ENCODE peak calls at places on chromosomes 2 and 18, in five cellular contexts. One of them, this sample, is unnamed.

GRCh38 chr2:239188536-239188935 is 212.3 kb downstream of the HDAC4 start:
- DNase-seq in neuronal stem cell: no peak
- DNase-seq in mesendoderm: no peak
- DNase-seq in IMR-90: no peak
- DNase-seq in endothelial cell of umbilical vein: no peak
- DNase-seq in this sample: no peak

GRCh38 chr2:109284816-109285215 is 155.8 kb downstream of the SH3RF3 start:
- DNase-seq in neuronal stem cell: no peak
- DNase-seq in mesendoderm: no peak
- DNase-seq in IMR-90: peak
- DNase-seq in endothelial cell of umbilical vein: peak
- DNase-seq in this sample: peak

GRCh38 chr2:169361706-169362345 is 508 bp downstream of the LRP2 start:
- DNase-seq in neuronal stem cell: peak
- DNase-seq in mesendoderm: peak
- DNase-seq in IMR-90: no peak
- DNase-seq in endothelial cell of umbilical vein: peak
- DNase-seq in this sample: peak

GRCh38 chr2:217223222-217223930 is 363.5 kb upstream of the TNP1 start:
- DNase-seq in neuronal stem cell: no peak
- DNase-seq in mesendoderm: no peak
- DNase-seq in IMR-90: peak
- DNase-seq in endothelial cell of umbilical vein: peak
- DNase-seq in this sample: peak

GRCh38 chr2:12672711-12673315 is 43.9 kb upstream of the TRIB2 start:
- DNase-seq in neuronal stem cell: no peak
- DNase-seq in mesendoderm: no peak
- DNase-seq in IMR-90: no peak
- DNase-seq in endothelial cell of umbilical vein: peak
- DNase-seq in this sample: no peak

GRCh38 chr2:156933580-156934225 is 323.8 kb upstream of the GALNT5 start:
- DNase-seq in neuronal stem cell: no peak
- DNase-seq in mesendoderm: no peak
- DNase-seq in IMR-90: no peak
- DNase-seq in endothelial cell of umbilical vein: no peak
- DNase-seq in this sample: no peak

GRCh38 chr2:204545861-204546773 is 842 bp downstream of the PARD3B start:
- DNase-seq in neuronal stem cell: no peak
- DNase-seq in mesendoderm: peak
- DNase-seq in IMR-90: no peak
- DNase-seq in endothelial cell of umbilical vein: peak
- DNase-seq in this sample: peak

GRCh38 chr2:85309699-85310321 is 18.0 kb downstream of the TGOLN2 start:
- DNase-seq in neuronal stem cell: no peak
- DNase-seq in mesendoderm: peak
- DNase-seq in IMR-90: no peak
- DNase-seq in endothelial cell of umbilical vein: no peak
- DNase-seq in this sample: no peak

GRCh38 chr2:69424410-69424809 is 12.8 kb downstream of the NFU1 start:
- DNase-seq in neuronal stem cell: no peak
- DNase-seq in mesendoderm: no peak
- DNase-seq in IMR-90: no peak
- DNase-seq in endothelial cell of umbilical vein: no peak
- DNase-seq in this sample: no peak

GRCh38 chr18:69215151-69215550 is 185.5 kb upstream of the DOK6 start:
- DNase-seq in neuronal stem cell: no peak
- DNase-seq in mesendoderm: no peak
- DNase-seq in IMR-90: no peak
- DNase-seq in endothelial cell of umbilical vein: no peak
- DNase-seq in this sample: no peak

GRCh38 chr2:53520630-53520940 is 247.0 kb upstream of the CHAC2 start:
- DNase-seq in neuronal stem cell: peak
- DNase-seq in mesendoderm: peak
- DNase-seq in IMR-90: no peak
- DNase-seq in endothelial cell of umbilical vein: no peak
- DNase-seq in this sample: no peak

GRCh38 chr2:69200107-69200520 is 186.9 kb downstream of the GFPT1 start:
- DNase-seq in neuronal stem cell: no peak
- DNase-seq in mesendoderm: no peak
- DNase-seq in IMR-90: peak
- DNase-seq in endothelial cell of umbilical vein: no peak
- DNase-seq in this sample: peak

GRCh38 chr2:231707625-231708049 is 688 bp upstream of the PTMA start:
- DNase-seq in neuronal stem cell: no peak
- DNase-seq in mesendoderm: peak
- DNase-seq in IMR-90: no peak
- DNase-seq in endothelial cell of umbilical vein: peak
- DNase-seq in this sample: peak

GRCh38 chr2:64784168-64785061 is 130.7 kb upstream of the SERTAD2 start:
- DNase-seq in neuronal stem cell: no peak
- DNase-seq in mesendoderm: no peak
- DNase-seq in IMR-90: no peak
- DNase-seq in endothelial cell of umbilical vein: no peak
- DNase-seq in this sample: no peak

GRCh38 chr2:25041928-25042320 is at the start of gene EFR3B:
- DNase-seq in neuronal stem cell: peak
- DNase-seq in mesendoderm: peak
- DNase-seq in IMR-90: peak
- DNase-seq in endothelial cell of umbilical vein: peak
- DNase-seq in this sample: peak

GRCh38 chr2:168482245-168482644 is 26.2 kb downstream of the CERS6 start:
- DNase-seq in neuronal stem cell: no peak
- DNase-seq in mesendoderm: no peak
- DNase-seq in IMR-90: no peak
- DNase-seq in endothelial cell of umbilical vein: no peak
- DNase-seq in this sample: no peak

GRCh38 chr18:36315736-36316135 is 18.2 kb downstream of the FHOD3 start:
- DNase-seq in neuronal stem cell: no peak
- DNase-seq in mesendoderm: no peak
- DNase-seq in IMR-90: peak
- DNase-seq in endothelial cell of umbilical vein: no peak
- DNase-seq in this sample: peak

GRCh38 chr18:2442726-2443275 is 128.5 kb downstream of the METTL4 start:
- DNase-seq in neuronal stem cell: no peak
- DNase-seq in mesendoderm: no peak
- DNase-seq in IMR-90: peak
- DNase-seq in endothelial cell of umbilical vein: no peak
- DNase-seq in this sample: peak

GRCh38 chr2:118169359-118170005 is 81.2 kb downstream of the INSIG2 start:
- DNase-seq in neuronal stem cell: no peak
- DNase-seq in mesendoderm: peak
- DNase-seq in IMR-90: no peak
- DNase-seq in endothelial cell of umbilical vein: no peak
- DNase-seq in this sample: no peak

GRCh38 chr2:187117483-187117882 is 268.5 kb upstream of the ZSWIM2 start:
- DNase-seq in neuronal stem cell: peak
- DNase-seq in mesendoderm: peak
- DNase-seq in IMR-90: no peak
- DNase-seq in endothelial cell of umbilical vein: no peak
- DNase-seq in this sample: peak

GRCh38 chr2:72129676-72130340 is 17.9 kb downstream of the CYP26B1 start:
- DNase-seq in neuronal stem cell: no peak
- DNase-seq in mesendoderm: no peak
- DNase-seq in IMR-90: no peak
- DNase-seq in endothelial cell of umbilical vein: no peak
- DNase-seq in this sample: no peak

GRCh38 chr2:96142217-96143113 is 2.8 kb downstream of the DUSP2 start:
- DNase-seq in neuronal stem cell: no peak
- DNase-seq in mesendoderm: no peak
- DNase-seq in IMR-90: no peak
- DNase-seq in endothelial cell of umbilical vein: no peak
- DNase-seq in this sample: no peak

GRCh38 chr18:50193796-50194622 is 938 bp downstream of the MYO5B start:
- DNase-seq in neuronal stem cell: peak
- DNase-seq in mesendoderm: peak
- DNase-seq in IMR-90: no peak
- DNase-seq in endothelial cell of umbilical vein: no peak
- DNase-seq in this sample: no peak

GRCh38 chr2:127641133-127641532 is 4.8 kb upstream of the GPR17 start:
- DNase-seq in neuronal stem cell: no peak
- DNase-seq in mesendoderm: no peak
- DNase-seq in IMR-90: no peak
- DNase-seq in endothelial cell of umbilical vein: no peak
- DNase-seq in this sample: no peak

DNA sequence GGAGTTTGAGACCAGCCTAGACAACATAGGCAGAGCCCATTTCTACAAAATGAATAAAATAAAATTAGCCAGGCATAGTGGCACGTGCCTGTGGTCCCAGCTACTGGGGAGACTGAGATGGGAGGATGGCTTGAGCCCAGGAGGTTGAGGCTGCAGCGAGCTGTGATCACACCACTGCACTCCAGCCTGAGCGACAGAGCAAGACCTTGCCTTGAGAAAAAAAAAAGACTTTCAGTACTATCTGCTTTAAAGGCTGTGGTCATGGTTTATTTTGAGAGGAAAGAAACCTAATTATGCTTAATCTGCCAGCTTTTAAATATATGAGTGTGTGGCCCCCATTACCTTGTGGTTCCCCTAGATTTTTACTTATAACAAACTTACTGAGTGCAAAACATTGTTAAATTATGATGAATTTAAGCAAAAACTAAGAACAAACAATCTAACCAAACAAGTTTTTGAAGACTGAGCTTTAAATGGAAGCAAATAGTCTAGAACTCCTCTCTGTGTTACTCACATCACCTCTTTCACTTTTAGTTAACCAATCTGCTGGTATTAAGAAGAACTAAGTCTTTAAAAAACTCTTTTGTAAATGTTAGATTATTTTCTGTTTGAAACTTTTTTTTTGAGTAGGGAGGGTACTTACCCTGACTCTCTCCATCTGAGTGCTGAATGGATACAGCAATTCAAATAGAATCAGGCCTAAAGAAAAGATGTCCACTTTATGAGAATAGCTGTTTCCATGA is 65.4 kb downstream of the EIF2AK3 start:
- DNase-seq in neuronal stem cell: no peak
- DNase-seq in mesendoderm: no peak
- DNase-seq in IMR-90: no peak
- DNase-seq in endothelial cell of umbilical vein: no peak
- DNase-seq in this sample: no peak
- H3K9ac ChIP-seq in neuronal stem cell: no peak
- H3K9ac ChIP-seq in mesendoderm: no peak
- H3K9ac ChIP-seq in IMR-90: no peak
- H3K9ac ChIP-seq in endothelial cell of umbilical vein: no peak
- H3K9ac ChIP-seq in this sample: no peak

GRCh38 chr2:98457045-98457696 is 12.5 kb downstream of the INPP4A start:
- DNase-seq in neuronal stem cell: no peak
- DNase-seq in mesendoderm: no peak
- DNase-seq in IMR-90: peak
- DNase-seq in endothelial cell of umbilical vein: peak
- DNase-seq in this sample: peak

GRCh38 chr2:98460573-98461560 is 16.2 kb downstream of the INPP4A start:
- DNase-seq in neuronal stem cell: no peak
- DNase-seq in mesendoderm: no peak
- DNase-seq in IMR-90: no peak
- DNase-seq in endothelial cell of umbilical vein: no peak
- DNase-seq in this sample: no peak

GRCh38 chr2:98458667-98459380 is 14.2 kb downstream of the INPP4A start:
- DNase-seq in neuronal stem cell: no peak
- DNase-seq in mesendoderm: no peak
- DNase-seq in IMR-90: no peak
- DNase-seq in endothelial cell of umbilical vein: no peak
- DNase-seq in this sample: no peak

GRCh38 chr2:98459776-98460175 is 15.1 kb downstream of the INPP4A start:
- DNase-seq in neuronal stem cell: no peak
- DNase-seq in mesendoderm: no peak
- DNase-seq in IMR-90: peak
- DNase-seq in endothelial cell of umbilical vein: no peak
- DNase-seq in this sample: no peak

GRCh38 chr2:98458207-98458606 is 13.5 kb downstream of the INPP4A start:
- DNase-seq in neuronal stem cell: no peak
- DNase-seq in mesendoderm: no peak
- DNase-seq in IMR-90: peak
- DNase-seq in endothelial cell of umbilical vein: peak
- DNase-seq in this sample: no peak
- H3K9ac ChIP-seq in neuronal stem cell: no peak
- H3K9ac ChIP-seq in mesendoderm: no peak
- H3K9ac ChIP-seq in IMR-90: no peak
- H3K9ac ChIP-seq in endothelial cell of umbilical vein: no peak
- H3K9ac ChIP-seq in this sample: no peak

DNA sequence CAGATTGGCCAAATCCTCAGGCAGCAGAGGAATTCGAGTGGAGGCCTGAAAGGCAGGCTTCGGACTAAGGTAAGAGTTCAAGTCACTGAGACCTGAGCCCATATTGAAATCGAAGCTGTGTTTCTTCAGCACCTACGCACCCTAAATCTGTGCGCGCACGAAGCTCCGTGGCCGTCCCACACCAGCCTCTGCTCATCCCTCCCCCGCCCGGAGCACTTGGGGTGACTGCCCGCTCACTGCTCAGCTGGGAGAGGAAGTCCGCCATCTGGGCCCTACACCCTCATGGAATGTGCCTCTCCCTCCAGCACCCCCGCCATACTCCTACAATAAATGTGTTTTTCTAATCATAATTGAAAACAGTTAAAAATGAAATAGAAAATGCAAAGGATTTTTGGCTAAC is 734.5 kb downstream of the GALR1 start:
- DNase-seq in neuronal stem cell: no peak
- DNase-seq in mesendoderm: no peak
- DNase-seq in IMR-90: no peak
- DNase-seq in endothelial cell of umbilical vein: no peak
- DNase-seq in this sample: no peak
- H3K9ac ChIP-seq in neuronal stem cell: no peak
- H3K9ac ChIP-seq in mesendoderm: no peak
- H3K9ac ChIP-seq in IMR-90: no peak
- H3K9ac ChIP-seq in endothelial cell of umbilical vein: no peak
- H3K9ac ChIP-seq in this sample: no peak

DNA sequence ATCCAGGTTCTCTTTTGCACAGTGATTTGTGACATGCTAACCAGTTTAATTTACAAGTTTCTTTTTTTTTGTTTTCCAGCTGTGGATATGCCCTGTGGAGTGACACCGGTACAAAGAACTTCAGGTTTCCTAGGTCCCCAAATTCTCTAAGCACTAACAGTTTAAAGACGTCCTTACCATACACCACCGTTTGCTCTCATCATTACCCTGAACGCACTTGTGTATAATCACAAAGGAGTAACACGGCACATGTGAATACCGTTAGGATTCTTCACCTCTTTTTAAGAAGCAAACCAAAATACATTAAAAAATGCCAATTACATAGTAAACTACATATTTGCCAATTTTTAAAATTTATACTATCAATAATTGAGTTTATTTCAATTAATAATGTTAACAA is 833 bp downstream of the LANCL1 start:
- DNase-seq in neuronal stem cell: no peak
- DNase-seq in mesendoderm: no peak
- DNase-seq in IMR-90: no peak
- DNase-seq in endothelial cell of umbilical vein: peak
- DNase-seq in this sample: peak
- H3K9ac ChIP-seq in neuronal stem cell: no peak
- H3K9ac ChIP-seq in mesendoderm: peak
- H3K9ac ChIP-seq in IMR-90: peak
- H3K9ac ChIP-seq in endothelial cell of umbilical vein: peak
- H3K9ac ChIP-seq in this sample: peak

GRCh38 chr2:142866426-142866825 is 11.0 kb upstream of the KYNU start:
- DNase-seq in neuronal stem cell: no peak
- DNase-seq in mesendoderm: no peak
- DNase-seq in IMR-90: no peak
- DNase-seq in endothelial cell of umbilical vein: no peak
- DNase-seq in this sample: no peak
- H3K9ac ChIP-seq in neuronal stem cell: no peak
- H3K9ac ChIP-seq in mesendoderm: no peak
- H3K9ac ChIP-seq in IMR-90: no peak
- H3K9ac ChIP-seq in endothelial cell of umbilical vein: no peak
- H3K9ac ChIP-seq in this sample: no peak